ENCODE peak calls at places on chromosomes 2 and 18, in four cellular contexts. V is colonic mucosa, A is psoas muscle, E is body of pancreas. I is an unnamed sample.

GRCh38 chr2:19902272-19902730 is 518 bp upstream of the TTC32 start:
- DNase-seq in V (no peak), E (no peak), A (no peak), I (no peak)

GRCh38 chr18:76471593-76471992 is 23.4 kb downstream of the ZNF516 start:
- DNase-seq in A (no peak), E (no peak), V (no peak), I (no peak)

GRCh38 chr2:241788572-241788971 is 11.9 kb downstream of the GAL3ST2 start:
- DNase-seq in V (no peak), E (no peak), A (no peak), I (no peak)

GRCh38 chr2:84919885-84920580 is 14.6 kb downstream of the TMSB10 start:
- DNase-seq in A (peak; percentile 37), V (no peak), E (peak; percentile 53), I (no peak)

GRCh38 chr2:150811259-150811912 is 323.9 kb upstream of the RND3 start:
- DNase-seq in A (no peak), E (no peak), V (no peak), I (no peak)

GRCh38 chr2:150143087-150143536 is 344.4 kb downstream of the RND3 start:
- DNase-seq in V (no peak), A (no peak), E (no peak), I (no peak)

GRCh38 chr2:30679416-30680088 is 127.7 kb downstream of the CAPN13 start:
- DNase-seq in E (no peak), V (no peak), A (no peak), I (no peak)

GRCh38 chr2:75403991-75404428 is 156.7 kb downstream of the EVA1A start:
- DNase-seq in V (no peak), A (no peak), E (no peak), I (no peak)

GRCh38 chr18:3236470-3236869 is 11.1 kb upstream of the MYL12A start:
- DNase-seq in V (no peak), A (no peak), E (no peak), I (no peak)

GRCh38 chr2:241762933-241763369 is 13.7 kb upstream of the GAL3ST2 start:
- DNase-seq in V (no peak), A (no peak), E (peak; percentile 29), I (no peak)

GRCh38 chr2:49207204-49207603 is 52.9 kb upstream of the FSHR start:
- DNase-seq in A (no peak), V (no peak), E (no peak), I (no peak)

GRCh38 chr2:132560562-132560961 is 109.4 kb downstream of the LYPD1 start:
- DNase-seq in V (no peak), E (no peak), A (no peak), I (no peak)

GRCh38 chr18:29003194-29003593 is 826.3 kb upstream of the CDH2 start:
- DNase-seq in E (no peak), A (no peak), V (no peak), I (no peak)

GRCh38 chr18:63844254-63844653 is 43.3 kb upstream of the SERPINB2 start:
- DNase-seq in V (no peak), E (no peak), A (no peak), I (no peak)

GRCh38 chr2:216539791-216540241 is 41.2 kb downstream of the RPL37A start:
- DNase-seq in A (peak; percentile 59), E (peak; percentile 92), V (peak; percentile 72), I (no peak)

GRCh38 chr2:104378853-104379374 is 475.0 kb upstream of the POU3F3 start:
- DNase-seq in A (no peak), V (peak; percentile 21), E (peak; percentile 10), I (no peak)

GRCh38 chr18:49178736-49179135 is 228.0 kb upstream of the SMAD7 start:
- DNase-seq in A (no peak), V (peak; percentile 29), E (peak; percentile 64), I (no peak)

GRCh38 chr18:33573193-33573592 is 4.8 kb upstream of the ASXL3 start:
- DNase-seq in A (no peak), V (no peak), E (no peak), I (no peak)

GRCh38 chr2:144162652-144163051 is 357.3 kb downstream of the ZEB2 start:
- DNase-seq in E (peak; percentile 57), A (no peak), V (peak; percentile 32), I (no peak)

GRCh38 chr18:69328086-69328485 is 72.6 kb upstream of the DOK6 start:
- DNase-seq in V (no peak), A (no peak), E (no peak), I (no peak)

GRCh38 chr18:69330345-69330744 is 70.3 kb upstream of the DOK6 start:
- DNase-seq in E (no peak), V (no peak), A (no peak), I (no peak)

GRCh38 chr18:69326094-69326493 is 74.6 kb upstream of the DOK6 start:
- DNase-seq in V (no peak), A (no peak), E (no peak), I (no peak)
- H3K9me3 ChIP-seq in V (no peaks in the 10 kb centered on the region), A (no peaks in the 10 kb centered on the region), E (no peaks in the 10 kb centered on the region), I (no peaks in the 10 kb centered on the region)

DNA sequence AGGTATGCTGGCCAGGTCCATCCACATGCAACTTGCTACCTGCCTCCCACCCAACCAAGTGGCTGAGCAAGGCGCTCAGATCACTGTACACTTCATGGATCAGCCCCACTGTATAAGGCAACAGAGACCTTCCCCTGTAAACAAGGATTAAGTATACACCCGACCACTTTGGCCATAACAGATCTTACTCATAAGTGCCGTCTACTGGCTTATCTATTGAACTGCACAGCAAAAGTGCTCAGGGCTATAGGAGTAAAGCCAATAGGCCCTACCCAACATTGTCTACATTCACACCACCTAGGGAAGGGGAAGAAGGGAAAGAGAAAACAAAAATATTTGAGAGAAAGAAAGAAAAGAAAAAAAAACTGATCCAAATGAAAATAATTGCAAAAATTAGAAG is 663.9 kb upstream of the LRRTM1 start:
- DNase-seq in V (no peak), E (no peak), A (no peak), I (no peak)
- H3K9me3 ChIP-seq in V (no peaks in the 10 kb centered on the region), E (peaks cover 11% of the 10 kb centered on the region), A (peaks cover 9% of the 10 kb centered on the region), I (no peaks in the 10 kb centered on the region)

DNA sequence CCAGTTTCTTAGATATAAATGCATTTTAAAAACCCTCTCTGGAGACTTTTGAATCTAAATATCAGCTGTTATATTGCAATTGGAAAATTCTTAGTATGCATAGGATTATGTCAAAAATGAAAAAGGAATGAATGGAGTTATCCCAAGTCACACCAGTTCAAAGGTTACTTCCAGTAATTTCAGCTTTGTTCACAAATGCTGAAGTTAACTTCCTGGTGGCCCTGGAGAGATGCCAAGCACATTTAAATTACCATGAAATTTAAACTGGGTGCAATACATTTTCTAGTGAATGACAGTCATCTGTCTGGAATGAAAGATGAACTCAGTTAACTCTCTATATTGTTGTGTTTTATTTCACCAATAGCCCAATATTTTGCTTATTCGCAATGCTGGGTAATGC is 753.9 kb downstream of the SUCLG1 start:
- DNase-seq in A (no peak), E (no peak), V (peak; percentile 41), I (no peak)
- H3K9me3 ChIP-seq in A (no peaks in the 10 kb centered on the region), E (no peaks in the 10 kb centered on the region), V (no peaks in the 10 kb centered on the region), I (no peaks in the 10 kb centered on the region)

DNA sequence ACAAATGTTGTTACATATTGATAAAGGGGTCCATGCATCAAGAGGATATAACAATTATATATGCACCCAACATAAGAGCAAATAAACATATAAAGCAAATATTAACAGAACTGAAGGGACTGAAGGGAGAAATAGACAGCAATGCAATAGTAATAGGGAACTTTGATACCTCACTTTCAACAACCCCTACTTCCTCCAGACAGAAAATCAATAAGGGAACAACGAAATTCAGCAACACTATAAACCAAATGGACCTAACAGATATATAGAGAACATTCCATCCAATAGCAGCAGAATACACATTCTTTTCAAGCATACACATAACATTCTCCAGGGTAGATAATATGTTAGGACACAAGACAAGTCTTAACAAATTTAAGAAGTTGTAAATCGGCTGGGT is 71.7 kb downstream of the L3MBTL4 start:
- DNase-seq in A (no peak), E (no peak), V (no peak), I (no peak)
- H3K9me3 ChIP-seq in A (peaks cover 18% of the 10 kb centered on the region), E (no peaks in the 10 kb centered on the region), V (no peaks in the 10 kb centered on the region), I (peaks cover 8% of the 10 kb centered on the region)

DNA sequence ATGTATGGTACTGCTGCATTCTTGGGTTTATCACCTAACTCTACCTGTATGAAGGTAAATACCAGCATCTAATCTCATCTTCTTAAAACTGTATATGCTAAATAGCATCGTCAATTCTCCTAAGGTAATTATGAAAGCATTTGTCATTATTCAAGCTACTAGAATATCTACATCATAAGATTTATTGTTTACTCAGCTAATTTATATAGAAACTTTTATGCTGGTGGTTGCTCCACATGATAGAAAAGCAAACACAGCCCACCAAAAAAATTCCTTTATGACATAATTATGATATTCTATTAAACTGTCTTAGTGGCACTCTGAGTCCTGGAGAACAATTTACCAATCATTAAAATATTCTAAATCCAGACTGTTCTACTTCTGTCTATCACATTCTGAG is 1226.1 kb upstream of the NRXN1 start:
- DNase-seq in E (no peak), A (no peak), V (no peak), I (no peak)
- H3K9me3 ChIP-seq in E (no peaks in the 10 kb centered on the region), A (no peaks in the 10 kb centered on the region), V (no peaks in the 10 kb centered on the region), I (no peaks in the 10 kb centered on the region)

DNA sequence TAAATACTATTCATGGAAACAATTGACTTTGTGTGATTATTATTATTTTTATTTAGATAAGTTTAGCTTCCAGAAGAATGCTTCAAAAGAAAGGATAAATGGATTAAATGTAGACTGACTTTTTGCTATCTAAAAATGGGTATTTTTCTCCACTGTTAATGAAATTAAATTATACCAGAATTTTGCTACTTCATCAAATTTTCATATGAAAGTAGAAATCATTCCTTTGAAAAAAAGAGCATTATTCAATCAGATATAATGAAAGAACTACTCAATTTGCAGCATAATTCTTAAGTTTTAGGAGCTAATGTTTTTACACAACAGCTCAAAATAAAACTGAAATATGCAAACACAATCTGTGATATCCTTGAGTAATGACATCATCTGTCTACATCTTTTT is 1424.6 kb downstream of the DPP10 start:
- DNase-seq in E (no peak), A (no peak), V (no peak), I (no peak)
- H3K9me3 ChIP-seq in E (no peaks in the 10 kb centered on the region), A (no peaks in the 10 kb centered on the region), V (no peaks in the 10 kb centered on the region), I (no peaks in the 10 kb centered on the region)

GRCh38 chr2:240529344-240529999 is 28.3 kb downstream of the ANKMY1 start:
- DNase-seq in E (no peak), V (no peak), A (no peak), I (no peak)
- H3K9me3 ChIP-seq in E (peaks cover 13% of the 10 kb centered on the region), V (no peaks in the 10 kb centered on the region), A (peaks cover 8% of the 10 kb centered on the region), I (peaks cover 9% of the 10 kb centered on the region)

GRCh38 chr2:196653843-196654242 is 14.3 kb downstream of the CCDC150 start:
- DNase-seq in A (no peak), E (no peak), V (no peak), I (no peak)
- H3K9me3 ChIP-seq in A (peaks cover 33% of the 10 kb centered on the region), E (peaks cover 26% of the 10 kb centered on the region), V (no peaks in the 10 kb centered on the region), I (peaks cover 28% of the 10 kb centered on the region)

DNA sequence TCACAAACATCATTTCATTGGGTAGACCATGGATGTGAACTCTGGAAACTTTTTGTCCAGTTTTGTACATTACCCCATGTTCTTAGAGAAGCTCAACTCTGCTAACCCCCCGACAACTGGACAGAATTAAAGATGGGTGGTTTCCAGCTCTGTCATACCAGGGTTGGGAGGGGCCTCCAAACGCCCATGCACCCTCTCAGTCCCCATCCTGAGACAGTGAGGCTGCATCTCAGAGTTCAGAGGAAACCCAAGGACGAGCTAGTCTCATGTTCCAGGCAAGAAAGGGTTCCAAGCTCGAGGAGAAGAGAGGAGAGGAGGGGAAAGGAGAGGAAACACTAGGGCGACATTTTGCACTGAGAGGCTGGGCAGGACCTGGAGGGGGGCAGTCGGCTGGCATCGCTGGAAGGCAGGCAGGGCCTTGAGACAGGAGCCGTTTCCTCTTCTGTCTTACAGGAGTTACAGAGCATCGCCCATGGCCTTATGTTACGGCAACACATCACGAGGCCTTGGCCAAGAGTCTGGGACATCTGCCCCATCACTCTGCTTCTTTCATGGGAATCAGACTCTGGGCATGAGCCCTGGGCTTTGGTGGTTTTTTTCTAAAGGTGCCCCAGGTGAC is 16.4 kb downstream of the MAL start:
- DNase-seq in V (no peak), A (no peak), E (no peak), I (no peak)
- H3K9me3 ChIP-seq in V (no peaks in the 10 kb centered on the region), A (no peaks in the 10 kb centered on the region), E (no peaks in the 10 kb centered on the region), I (no peaks in the 10 kb centered on the region)

I was measured in thoracic aorta.